ENCODE peak calls at places on chromosomes 11 and 22, in nine cellular contexts. One of them, this sample, is unnamed. For H3K4me1, the result is how much of the 10 kb centered on the place peaks cover.

GRCh38 chr11:133078591-133079179 is 453.6 kb downstream of the OPCML start:
- DNase-seq in GM23338: peak
- DNase-seq in ascending aorta: no peak
- DNase-seq in ovary: no peak
- DNase-seq in mammary epithelial cell: peak
- DNase-seq in effector memory CD4-positive, alpha-beta T cell: no peak
- DNase-seq in heart right ventricle: peak
- DNase-seq in CD4-positive, alpha-beta memory T cell: no peak
- DNase-seq in HepG2: peak
- DNase-seq in this sample: peak

GRCh38 chr11:64229090-64229958 is 1.0 kb upstream of the DNAJC4 start:
- DNase-seq in GM23338: no peak
- DNase-seq in ascending aorta: no peak
- DNase-seq in ovary: no peak
- DNase-seq in mammary epithelial cell: no peak
- DNase-seq in effector memory CD4-positive, alpha-beta T cell: no peak
- DNase-seq in heart right ventricle: no peak
- DNase-seq in CD4-positive, alpha-beta memory T cell: no peak
- DNase-seq in HepG2: no peak
- DNase-seq in this sample: no peak

GRCh38 chr22:25629613-25630012 is 65.1 kb downstream of the GRK3 start:
- DNase-seq in GM23338: no peak
- DNase-seq in ascending aorta: no peak
- DNase-seq in ovary: no peak
- DNase-seq in mammary epithelial cell: no peak
- DNase-seq in effector memory CD4-positive, alpha-beta T cell: no peak
- DNase-seq in heart right ventricle: no peak
- DNase-seq in CD4-positive, alpha-beta memory T cell: no peak
- DNase-seq in HepG2: no peak
- DNase-seq in this sample: no peak

GRCh38 chr22:45861259-45861658 is 115.7 kb downstream of the WNT7B start:
- DNase-seq in GM23338: no peak
- DNase-seq in ascending aorta: no peak
- DNase-seq in ovary: no peak
- DNase-seq in mammary epithelial cell: no peak
- DNase-seq in effector memory CD4-positive, alpha-beta T cell: no peak
- DNase-seq in heart right ventricle: no peak
- DNase-seq in CD4-positive, alpha-beta memory T cell: no peak
- DNase-seq in HepG2: no peak
- DNase-seq in this sample: no peak

GRCh38 chr11:123775274-123775673 is 21.0 kb upstream of the OR6X1 start:
- DNase-seq in GM23338: peak
- DNase-seq in ascending aorta: no peak
- DNase-seq in ovary: no peak
- DNase-seq in mammary epithelial cell: no peak
- DNase-seq in effector memory CD4-positive, alpha-beta T cell: no peak
- DNase-seq in heart right ventricle: no peak
- DNase-seq in CD4-positive, alpha-beta memory T cell: no peak
- DNase-seq in HepG2: no peak
- DNase-seq in this sample: peak

GRCh38 chr22:37012956-37013355 is 6.3 kb downstream of the TST start:
- DNase-seq in GM23338: no peak
- DNase-seq in ascending aorta: no peak
- DNase-seq in ovary: no peak
- DNase-seq in mammary epithelial cell: no peak
- DNase-seq in effector memory CD4-positive, alpha-beta T cell: no peak
- DNase-seq in heart right ventricle: no peak
- DNase-seq in CD4-positive, alpha-beta memory T cell: no peak
- DNase-seq in HepG2: no peak
- DNase-seq in this sample: no peak

GRCh38 chr11:110447897-110448522 is 18.3 kb downstream of the FDX1 start:
- DNase-seq in GM23338: peak
- DNase-seq in ascending aorta: no peak
- DNase-seq in ovary: no peak
- DNase-seq in mammary epithelial cell: peak
- DNase-seq in effector memory CD4-positive, alpha-beta T cell: no peak
- DNase-seq in heart right ventricle: no peak
- DNase-seq in CD4-positive, alpha-beta memory T cell: peak
- DNase-seq in HepG2: no peak
- DNase-seq in this sample: no peak

GRCh38 chr22:47618180-47618579 is 855.7 kb downstream of the TBC1D22A start:
- DNase-seq in GM23338: no peak
- DNase-seq in ascending aorta: no peak
- DNase-seq in ovary: no peak
- DNase-seq in mammary epithelial cell: no peak
- DNase-seq in effector memory CD4-positive, alpha-beta T cell: no peak
- DNase-seq in heart right ventricle: no peak
- DNase-seq in CD4-positive, alpha-beta memory T cell: no peak
- DNase-seq in HepG2: no peak
- DNase-seq in this sample: no peak

GRCh38 chr11:79437981-79438630 is 2.7 kb downstream of the TENM4 start:
- DNase-seq in GM23338: peak
- DNase-seq in ascending aorta: no peak
- DNase-seq in ovary: peak
- DNase-seq in mammary epithelial cell: peak
- DNase-seq in effector memory CD4-positive, alpha-beta T cell: no peak
- DNase-seq in heart right ventricle: no peak
- DNase-seq in CD4-positive, alpha-beta memory T cell: no peak
- DNase-seq in HepG2: no peak
- DNase-seq in this sample: no peak

GRCh38 chr22:26616650-26617049 is 1.2 kb downstream of the CRYBB1 start:
- DNase-seq in GM23338: no peak
- DNase-seq in ascending aorta: no peak
- DNase-seq in ovary: no peak
- DNase-seq in mammary epithelial cell: no peak
- DNase-seq in effector memory CD4-positive, alpha-beta T cell: no peak
- DNase-seq in heart right ventricle: no peak
- DNase-seq in CD4-positive, alpha-beta memory T cell: no peak
- DNase-seq in HepG2: no peak
- DNase-seq in this sample: no peak

GRCh38 chr22:35322893-35323292 is 23.2 kb downstream of the TOM1 start:
- DNase-seq in GM23338: no peak
- DNase-seq in ascending aorta: no peak
- DNase-seq in ovary: no peak
- DNase-seq in mammary epithelial cell: no peak
- DNase-seq in effector memory CD4-positive, alpha-beta T cell: no peak
- DNase-seq in heart right ventricle: no peak
- DNase-seq in CD4-positive, alpha-beta memory T cell: no peak
- DNase-seq in HepG2: no peak
- DNase-seq in this sample: no peak

DNA sequence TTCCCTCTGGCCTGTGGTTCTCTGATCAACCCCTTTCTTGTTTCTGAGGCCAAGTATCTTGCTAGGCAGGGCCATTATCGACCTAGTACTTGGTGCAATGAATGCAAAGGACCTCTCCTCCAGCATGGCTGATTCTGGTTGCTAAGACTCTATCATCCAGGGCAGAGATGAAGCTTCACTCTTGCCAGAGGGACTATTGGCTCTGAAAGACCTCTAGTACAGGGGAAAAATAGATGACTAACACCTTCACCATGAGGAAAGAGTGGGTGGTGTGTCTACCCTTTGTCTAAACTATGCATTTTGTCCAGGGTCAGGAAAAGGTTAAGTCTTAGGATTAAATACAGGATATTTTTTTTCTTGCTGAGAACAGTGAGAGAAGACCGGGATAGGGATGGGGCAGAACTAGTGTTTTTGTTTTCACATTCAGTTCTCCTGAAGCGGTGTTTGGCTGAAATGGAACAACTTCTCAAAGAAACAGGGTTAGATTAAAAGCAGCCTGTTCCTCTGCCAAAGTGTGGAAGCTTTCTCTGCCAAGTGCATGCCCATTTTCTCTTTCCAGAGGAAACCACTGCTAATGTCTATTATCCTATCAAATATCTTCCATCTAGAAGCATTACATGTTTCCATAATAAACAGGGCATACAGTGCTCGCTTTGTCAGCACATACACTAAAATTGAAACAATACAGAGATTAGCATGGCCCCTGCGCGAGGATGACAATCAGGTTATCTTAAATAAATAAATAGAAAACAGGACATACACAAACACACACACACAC is 5.0 kb upstream of the MTFP1 start:
- DNase-seq in GM23338: no peak
- DNase-seq in ascending aorta: no peak
- DNase-seq in ovary: no peak
- DNase-seq in mammary epithelial cell: peak
- DNase-seq in effector memory CD4-positive, alpha-beta T cell: no peak
- DNase-seq in heart right ventricle: no peak
- DNase-seq in CD4-positive, alpha-beta memory T cell: no peak
- DNase-seq in HepG2: no peak
- DNase-seq in this sample: no peak
- H3K27ac ChIP-seq in GM23338: no peak
- H3K27ac ChIP-seq in ascending aorta: peak
- H3K27ac ChIP-seq in ovary: no peak
- H3K27ac ChIP-seq in mammary epithelial cell: peak
- H3K27ac ChIP-seq in effector memory CD4-positive, alpha-beta T cell: no peak
- H3K27ac ChIP-seq in heart right ventricle: no peak
- H3K27ac ChIP-seq in CD4-positive, alpha-beta memory T cell: no peak
- H3K27ac ChIP-seq in HepG2: peak
- H3K27ac ChIP-seq in this sample: no peak

DNA sequence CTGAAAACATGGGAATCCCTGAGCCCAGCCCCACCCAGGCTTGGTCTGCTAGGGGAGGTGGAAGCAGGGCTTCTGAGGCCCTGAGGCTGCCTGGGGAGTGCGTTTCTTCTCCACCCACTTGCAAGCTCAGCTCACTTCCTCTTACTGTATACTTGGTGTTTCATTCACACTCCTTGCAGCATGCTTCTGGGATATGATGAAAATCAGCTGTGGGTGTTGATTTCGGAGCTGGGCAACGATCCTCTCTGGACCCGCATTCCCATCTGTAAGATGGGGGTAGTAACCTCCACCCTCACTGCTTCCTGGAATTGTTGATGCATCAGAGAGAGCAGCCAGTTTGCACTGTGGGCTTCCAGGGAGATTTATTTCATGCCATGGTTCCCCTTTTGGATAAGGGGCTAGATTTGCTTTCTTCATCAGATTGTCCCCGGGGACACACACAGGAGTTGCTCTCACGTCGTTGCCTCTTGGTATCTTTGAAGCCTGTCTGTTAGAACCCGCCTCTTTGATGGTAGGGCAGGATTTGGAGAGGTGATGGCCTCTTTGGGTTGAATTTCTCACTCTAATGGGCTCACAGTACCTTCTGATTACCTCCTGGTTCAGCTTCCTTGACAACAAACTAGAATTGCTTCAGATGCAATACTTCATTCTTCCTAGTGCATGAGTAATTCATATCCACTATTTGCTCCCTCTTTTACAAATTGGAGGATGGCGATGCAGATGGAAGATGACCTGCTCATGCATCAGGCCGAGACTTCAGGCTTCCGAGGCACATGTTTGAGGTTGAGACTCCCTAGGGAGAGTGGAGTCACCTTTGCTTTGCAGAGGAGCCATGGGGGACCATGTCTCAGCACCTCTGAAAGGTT is 40.4 kb downstream of the BCR start:
- DNase-seq in GM23338: no peak
- DNase-seq in ascending aorta: no peak
- DNase-seq in ovary: no peak
- DNase-seq in mammary epithelial cell: peak
- DNase-seq in effector memory CD4-positive, alpha-beta T cell: no peak
- DNase-seq in heart right ventricle: no peak
- DNase-seq in CD4-positive, alpha-beta memory T cell: no peak
- DNase-seq in HepG2: no peak
- DNase-seq in this sample: no peak
- H3K4me1 ChIP-seq in GM23338: half or more
- H3K4me1 ChIP-seq in ascending aorta: half or more
- H3K4me1 ChIP-seq in ovary: under half
- H3K4me1 ChIP-seq in mammary epithelial cell: half or more
- H3K4me1 ChIP-seq in effector memory CD4-positive, alpha-beta T cell: half or more
- H3K4me1 ChIP-seq in heart right ventricle: half or more
- H3K4me1 ChIP-seq in CD4-positive, alpha-beta memory T cell: half or more
- H3K4me1 ChIP-seq in HepG2: half or more
- H3K4me1 ChIP-seq in this sample: under half

GRCh38 chr11:102471474-102471873 is 18.9 kb upstream of the TMEM123 start:
- DNase-seq in GM23338: no peak
- DNase-seq in ascending aorta: no peak
- DNase-seq in ovary: no peak
- DNase-seq in mammary epithelial cell: no peak
- DNase-seq in effector memory CD4-positive, alpha-beta T cell: no peak
- DNase-seq in heart right ventricle: no peak
- DNase-seq in CD4-positive, alpha-beta memory T cell: no peak
- DNase-seq in HepG2: no peak
- DNase-seq in this sample: no peak

GRCh38 chr11:102469196-102469821 is 16.7 kb upstream of the TMEM123 start:
- DNase-seq in GM23338: no peak
- DNase-seq in ascending aorta: no peak
- DNase-seq in ovary: no peak
- DNase-seq in mammary epithelial cell: no peak
- DNase-seq in effector memory CD4-positive, alpha-beta T cell: no peak
- DNase-seq in heart right ventricle: no peak
- DNase-seq in CD4-positive, alpha-beta memory T cell: no peak
- DNase-seq in HepG2: no peak
- DNase-seq in this sample: no peak

GRCh38 chr11:102472127-102472526 is 19.6 kb upstream of the TMEM123 start:
- DNase-seq in GM23338: no peak
- DNase-seq in ascending aorta: no peak
- DNase-seq in ovary: no peak
- DNase-seq in mammary epithelial cell: no peak
- DNase-seq in effector memory CD4-positive, alpha-beta T cell: no peak
- DNase-seq in heart right ventricle: no peak
- DNase-seq in CD4-positive, alpha-beta memory T cell: no peak
- DNase-seq in HepG2: no peak
- DNase-seq in this sample: no peak

GRCh38 chr11:102468636-102469195 is 16.2 kb upstream of the TMEM123 start:
- DNase-seq in GM23338: no peak
- DNase-seq in ascending aorta: no peak
- DNase-seq in ovary: no peak
- DNase-seq in mammary epithelial cell: no peak
- DNase-seq in effector memory CD4-positive, alpha-beta T cell: no peak
- DNase-seq in heart right ventricle: no peak
- DNase-seq in CD4-positive, alpha-beta memory T cell: no peak
- DNase-seq in HepG2: no peak
- DNase-seq in this sample: no peak

GRCh38 chr11:102470257-102470656 is 17.7 kb upstream of the TMEM123 start:
- DNase-seq in GM23338: no peak
- DNase-seq in ascending aorta: no peak
- DNase-seq in ovary: no peak
- DNase-seq in mammary epithelial cell: no peak
- DNase-seq in effector memory CD4-positive, alpha-beta T cell: peak
- DNase-seq in heart right ventricle: no peak
- DNase-seq in CD4-positive, alpha-beta memory T cell: peak
- DNase-seq in HepG2: no peak
- DNase-seq in this sample: no peak
- H3K27ac ChIP-seq in GM23338: no peak
- H3K27ac ChIP-seq in ascending aorta: no peak
- H3K27ac ChIP-seq in ovary: no peak
- H3K27ac ChIP-seq in mammary epithelial cell: no peak
- H3K27ac ChIP-seq in effector memory CD4-positive, alpha-beta T cell: no peak
- H3K27ac ChIP-seq in heart right ventricle: no peak
- H3K27ac ChIP-seq in CD4-positive, alpha-beta memory T cell: no peak
- H3K27ac ChIP-seq in HepG2: no peak
- H3K27ac ChIP-seq in this sample: no peak

DNA sequence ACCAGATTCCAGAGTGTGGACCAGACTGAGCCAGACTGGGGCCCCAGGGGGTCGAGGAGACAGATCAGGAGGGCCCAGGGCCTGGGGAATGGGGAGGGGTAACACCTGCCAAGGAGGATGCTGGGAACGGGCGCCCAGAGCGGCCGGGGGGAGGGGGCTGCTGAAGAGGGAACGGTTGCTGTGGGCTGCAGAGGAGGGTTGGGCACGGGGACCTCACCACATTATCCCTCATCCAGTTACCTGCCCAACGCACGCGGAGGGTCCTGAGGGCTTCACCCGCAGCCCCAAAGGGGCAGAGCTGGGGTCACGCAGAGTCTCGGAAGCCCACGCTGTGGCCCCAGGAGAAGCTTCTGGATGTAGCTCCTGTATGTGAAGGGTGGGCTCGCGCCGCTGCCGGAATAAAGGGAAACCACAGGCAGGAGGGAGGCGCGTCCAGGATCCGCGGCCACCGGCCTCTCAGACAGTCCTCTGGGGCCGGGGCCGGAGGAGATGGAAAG is 927 bp upstream of the SELENOO start:
- DNase-seq in GM23338: peak
- DNase-seq in ascending aorta: no peak
- DNase-seq in ovary: no peak
- DNase-seq in mammary epithelial cell: no peak
- DNase-seq in effector memory CD4-positive, alpha-beta T cell: no peak
- DNase-seq in heart right ventricle: no peak
- DNase-seq in CD4-positive, alpha-beta memory T cell: no peak
- DNase-seq in HepG2: no peak
- DNase-seq in this sample: no peak
- H3K4me1 ChIP-seq in GM23338: under half
- H3K4me1 ChIP-seq in ascending aorta: under half
- H3K4me1 ChIP-seq in ovary: under half
- H3K4me1 ChIP-seq in mammary epithelial cell: under half
- H3K4me1 ChIP-seq in effector memory CD4-positive, alpha-beta T cell: under half
- H3K4me1 ChIP-seq in heart right ventricle: under half
- H3K4me1 ChIP-seq in CD4-positive, alpha-beta memory T cell: under half
- H3K4me1 ChIP-seq in HepG2: under half
- H3K4me1 ChIP-seq in this sample: under half